ENCODE peak calls at places on chromosome 1, in nine cellular contexts. L, N, R, D, I, G, Q, F and K are unnamed samples.

GRCh38 chr1:64171797-64172281 is 31.6 kb upstream of the UBE2U start:
- DNase-seq in L (peak), N (peak), R (no peak), D (no peak), I (peak), G (no peak), Q (no peak), F (no peak), K (peak)

GRCh38 chr1:225427249-225428065 is at the start of gene LBR:
- DNase-seq in L (no peak), N (peak), R (peak), D (peak), I (no peak), G (peak), Q (peak), F (no peak), K (no peak)

GRCh38 chr1:227774721-227775665 is 39.8 kb downstream of the SNAP47 start:
- DNase-seq in L (no peak), N (no peak), R (no peak), D (no peak), I (peak), G (peak), Q (no peak), F (no peak), K (no peak)

GRCh38 chr1:63787875-63788274 is 14.1 kb downstream of the ROR1 start:
- DNase-seq in L (no peak), N (no peak), R (no peak), D (no peak), I (no peak), G (no peak), Q (no peak), F (no peak), K (no peak)

GRCh38 chr1:153976819-153977249 is 640 bp downstream of the JTB start:
- DNase-seq in L (no peak), N (no peak), R (no peak), D (no peak), I (no peak), G (no peak), Q (no peak), F (no peak), K (no peak)

GRCh38 chr1:147225193-147225730 is at the start of gene FMO5:
- DNase-seq in L (peak), N (peak), R (peak), D (no peak), I (peak), G (peak), Q (peak), F (no peak), K (peak)

GRCh38 chr1:206979379-206980043 is 9.3 kb upstream of the FCAMR start:
- DNase-seq in L (peak), N (peak), R (no peak), D (no peak), I (peak), G (peak), Q (no peak), F (no peak), K (peak)

GRCh38 chr1:232329103-232329788 is 300.7 kb downstream of the SIPA1L2 start:
- DNase-seq in L (no peak), N (no peak), R (no peak), D (no peak), I (no peak), G (no peak), Q (no peak), F (no peak), K (no peak)

GRCh38 chr1:171929121-171929520 is 87.8 kb downstream of the DNM3 start:
- DNase-seq in L (no peak), N (no peak), R (no peak), D (no peak), I (no peak), G (no peak), Q (no peak), F (no peak), K (no peak)